ENCODE peak calls at places on chromosomes 4 and X, in five cellular contexts. One of them, this sample, is unnamed.

GRCh38 chrX:41720125-41720780 is 3.7 kb upstream of the GPR82 start:
- DNase-seq in left ventricle myocardium inferior: no peak
- DNase-seq in HCEC 1CT: no peak
- DNase-seq in AG04450: no peak
- DNase-seq in MCF 10A: no peak
- DNase-seq in this sample: peak; percentile 2

GRCh38 chr4:102730968-102731533 is 29.7 kb downstream of the MANBA start:
- DNase-seq in left ventricle myocardium inferior: no peak
- DNase-seq in HCEC 1CT: no peak
- DNase-seq in AG04450: no peak
- DNase-seq in MCF 10A: no peak
- DNase-seq in this sample: no peak

GRCh38 chrX:101415180-101416130 is 7.4 kb downstream of the HNRNPH2 start:
- DNase-seq in left ventricle myocardium inferior: no peak
- DNase-seq in HCEC 1CT: peak; percentile 58
- DNase-seq in AG04450: peak; percentile 63
- DNase-seq in MCF 10A: peak; percentile 77
- DNase-seq in this sample: peak; percentile 73

GRCh38 chrX:49761481-49761880 is 65.7 kb upstream of the PAGE1 start:
- DNase-seq in left ventricle myocardium inferior: no peak
- DNase-seq in HCEC 1CT: peak; percentile 0
- DNase-seq in AG04450: no peak
- DNase-seq in MCF 10A: peak; percentile 33
- DNase-seq in this sample: peak; percentile 8

GRCh38 chrX:153578200-153578835 is 20.6 kb downstream of the CCNQ start:
- DNase-seq in left ventricle myocardium inferior: no peak
- DNase-seq in HCEC 1CT: no peak
- DNase-seq in AG04450: no peak
- DNase-seq in MCF 10A: no peak
- DNase-seq in this sample: no peak

GRCh38 chrX:13078739-13079444 is 34.5 kb upstream of the FAM9C start:
- DNase-seq in left ventricle myocardium inferior: peak; percentile 28
- DNase-seq in HCEC 1CT: peak; percentile 48
- DNase-seq in AG04450: no peak
- DNase-seq in MCF 10A: no peak
- DNase-seq in this sample: no peak

GRCh38 chrX:98480606-98481005 is 1596.9 kb downstream of the RPA4 start:
- DNase-seq in left ventricle myocardium inferior: no peak
- DNase-seq in HCEC 1CT: no peak
- DNase-seq in AG04450: no peak
- DNase-seq in MCF 10A: peak; percentile 45
- DNase-seq in this sample: peak; percentile 27

GRCh38 chr4:152032722-152033131 is 271.9 kb upstream of the GATB start:
- DNase-seq in left ventricle myocardium inferior: no peak
- DNase-seq in HCEC 1CT: peak; percentile 55
- DNase-seq in AG04450: peak; percentile 59
- DNase-seq in MCF 10A: no peak
- DNase-seq in this sample: peak; percentile 52

GRCh38 chr4:25879991-25880641 is 17.3 kb upstream of the SEL1L3 start:
- DNase-seq in left ventricle myocardium inferior: no peak
- DNase-seq in HCEC 1CT: no peak
- DNase-seq in AG04450: no peak
- DNase-seq in MCF 10A: no peak
- DNase-seq in this sample: no peak

GRCh38 chr4:140095694-140096482 is 58.1 kb downstream of the MAML3 start:
- DNase-seq in left ventricle myocardium inferior: peak; percentile 33
- DNase-seq in HCEC 1CT: peak; percentile 71
- DNase-seq in AG04450: peak; percentile 87
- DNase-seq in MCF 10A: peak; percentile 65
- DNase-seq in this sample: peak; percentile 92

GRCh38 chrX:110004210-110004609 is 1.3 kb downstream of the TMEM164 start:
- DNase-seq in left ventricle myocardium inferior: no peak
- DNase-seq in HCEC 1CT: no peak
- DNase-seq in AG04450: no peak
- DNase-seq in MCF 10A: peak; percentile 58
- DNase-seq in this sample: peak; percentile 44

GRCh38 chr4:20084488-20084887 is 167.2 kb upstream of the SLIT2 start:
- DNase-seq in left ventricle myocardium inferior: no peak
- DNase-seq in HCEC 1CT: no peak
- DNase-seq in AG04450: no peak
- DNase-seq in MCF 10A: no peak
- DNase-seq in this sample: no peak

GRCh38 chr4:121018543-121018942 is 53.8 kb downstream of the NDNF start:
- DNase-seq in left ventricle myocardium inferior: no peak
- DNase-seq in HCEC 1CT: no peak
- DNase-seq in AG04450: no peak
- DNase-seq in MCF 10A: no peak
- DNase-seq in this sample: no peak

GRCh38 chrX:57406149-57406548 is 119.6 kb downstream of the FAAH2 start:
- DNase-seq in left ventricle myocardium inferior: no peak
- DNase-seq in HCEC 1CT: no peak
- DNase-seq in AG04450: no peak
- DNase-seq in MCF 10A: no peak
- DNase-seq in this sample: no peak

GRCh38 chrX:35665311-35665710 is 132.8 kb upstream of the MAGEB16 start:
- DNase-seq in left ventricle myocardium inferior: no peak
- DNase-seq in HCEC 1CT: no peak
- DNase-seq in AG04450: no peak
- DNase-seq in MCF 10A: peak; percentile 22
- DNase-seq in this sample: peak; percentile 64

This sample was measured in epithelial cell of esophagus.